ENCODE peak calls at places on chromosomes 11 and 22, in eight cellular contexts. A, T, I, D, C, B, X and P are unnamed samples.
A peak's percentile ranks its signal among the peaks of the same experiment; 100 is the strongest.

GRCh38 chr11:2122907-2123627 is 16.1 kb downstream of the IGF2 start:
- DNase-seq in D (no peak), B (no peak), T (no peak), X (no peak), I (no peak), C (no peak), A (no peak), P (peak; percentile 62)

GRCh38 chr11:3126207-3126865 is 38.8 kb downstream of the OSBPL5 start:
- DNase-seq in D (no peak), X (peak; percentile 27), B (peak; percentile 75), C (no peak), T (no peak), I (peak; percentile 41), A (peak; percentile 53), P (peak; percentile 46)

GRCh38 chr11:130217133-130217631 is 57.6 kb downstream of the ST14 start:
- DNase-seq in C (no peak), T (no peak), A (no peak), X (no peak), D (no peak), B (no peak), I (no peak), P (no peak)

GRCh38 chr11:129190087-129190486 is 2.0 kb downstream of the ARHGAP32 start:
- DNase-seq in C (no peak), A (no peak), X (no peak), D (peak; percentile 33), I (no peak), T (no peak), B (no peak), P (no peak)

GRCh38 chr22:35547993-35548761 is 7.5 kb downstream of the RASD2 start:
- DNase-seq in D (peak; percentile 88), B (no peak), X (no peak), I (no peak), A (no peak), T (no peak), C (no peak), P (no peak)

GRCh38 chr11:42482822-42483221 is 829.0 kb upstream of the API5 start:
- DNase-seq in X (no peak), A (no peak), C (no peak), I (no peak), T (no peak), B (no peak), D (no peak), P (no peak)

GRCh38 chr11:118068206-118068944 is 8.5 kb upstream of the TMPRSS4 start:
- DNase-seq in C (no peak), X (no peak), T (no peak), B (no peak), I (no peak), D (peak; percentile 67), A (no peak), P (peak; percentile 57)

GRCh38 chr11:69388210-69388609 is 93.3 kb upstream of the LINC01488 start:
- DNase-seq in D (no peak), X (no peak), C (no peak), B (no peak), I (no peak), T (no peak), A (no peak), P (no peak)

GRCh38 chr11:12724301-12725046 is 50.3 kb downstream of the TEAD1 start:
- DNase-seq in T (peak; percentile 95), A (peak; percentile 48), X (peak; percentile 80), I (peak; percentile 64), D (peak; percentile 91), B (peak; percentile 97), C (no peak), P (peak; percentile 82)

GRCh38 chr11:45025716-45026492 is 75.2 kb upstream of the TP53I11 start:
- DNase-seq in T (peak; percentile 22), X (peak; percentile 27), A (peak; percentile 55), B (peak; percentile 37), C (no peak), I (no peak), D (peak; percentile 71), P (peak; percentile 79)

GRCh38 chr22:29584975-29585374 is 4.1 kb upstream of the NIPSNAP1 start:
- DNase-seq in D (no peak), T (no peak), A (no peak), B (no peak), I (no peak), C (no peak), X (no peak), P (no peak)

GRCh38 chr22:29593923-29594322 is 9.5 kb upstream of the NF2 start:
- DNase-seq in D (no peak), T (no peak), X (peak; percentile 24), A (no peak), C (no peak), B (no peak), I (no peak), P (no peak)

DNA sequence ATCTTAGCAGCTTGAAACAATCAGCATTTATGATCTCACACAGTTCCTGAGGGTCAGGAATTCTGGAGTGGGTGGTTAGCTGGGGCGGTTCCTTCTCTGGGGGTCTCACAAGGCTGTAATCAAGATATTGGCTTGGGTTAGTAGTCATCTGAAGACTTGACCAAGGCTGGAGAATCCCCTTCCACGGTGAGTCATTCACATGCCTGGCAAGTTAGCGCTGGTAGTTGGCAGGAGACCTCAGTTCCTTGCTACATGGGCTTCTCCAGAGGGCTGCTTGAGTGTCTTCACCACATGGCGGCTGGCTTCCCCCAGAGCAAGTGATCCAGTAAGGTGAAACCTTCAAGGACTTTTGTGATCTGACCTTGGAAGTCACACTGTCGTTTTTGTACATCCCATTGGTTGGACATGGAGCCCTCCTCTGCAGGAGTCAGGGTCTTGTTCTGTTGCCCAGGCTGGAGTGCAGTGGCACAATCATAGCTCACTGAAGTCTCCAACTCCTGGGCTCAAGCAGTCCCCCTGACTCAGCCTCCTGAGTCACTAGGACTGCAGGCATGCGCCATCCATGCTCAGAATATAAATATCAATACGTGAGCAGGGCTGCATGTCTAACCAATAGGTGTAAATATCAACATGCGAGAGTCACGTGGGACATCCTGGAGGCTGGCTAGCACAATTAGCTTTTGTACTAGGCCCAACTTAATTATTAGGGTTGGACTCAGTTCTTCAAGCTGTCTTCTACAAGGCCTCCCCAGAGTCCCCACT is 7.2 kb upstream of the NIPSNAP1 start:
- DNase-seq in T (peak; percentile 92), I (no peak), X (no peak), D (no peak), C (no peak), B (no peak), A (no peak), P (no peak)
- H3K4me3 ChIP-seq in T (no peak overlapping the region), I (no peak overlapping the region), X (no peak overlapping the region), D (no peak overlapping the region), C (no peak overlapping the region), B (no peak overlapping the region), A (no peak overlapping the region), P (no peak overlapping the region)

GRCh38 chr22:38467438-38467903 is 425 bp upstream of the KDELR3 start:
- DNase-seq in C (no peak), B (peak; percentile 33), X (peak; percentile 34), I (no peak), T (no peak), A (no peak), D (no peak), P (no peak)
- H3K4me1 ChIP-seq in C (no peaks in the 10 kb centered on the region), B (no peaks in the 10 kb centered on the region), X (peaks cover 19% of the 10 kb centered on the region), I (peaks cover 7% of the 10 kb centered on the region), T (peaks cover 13% of the 10 kb centered on the region), A (peaks cover 4% of the 10 kb centered on the region), D (no peaks in the 10 kb centered on the region), P (no peaks in the 10 kb centered on the region)

DNA sequence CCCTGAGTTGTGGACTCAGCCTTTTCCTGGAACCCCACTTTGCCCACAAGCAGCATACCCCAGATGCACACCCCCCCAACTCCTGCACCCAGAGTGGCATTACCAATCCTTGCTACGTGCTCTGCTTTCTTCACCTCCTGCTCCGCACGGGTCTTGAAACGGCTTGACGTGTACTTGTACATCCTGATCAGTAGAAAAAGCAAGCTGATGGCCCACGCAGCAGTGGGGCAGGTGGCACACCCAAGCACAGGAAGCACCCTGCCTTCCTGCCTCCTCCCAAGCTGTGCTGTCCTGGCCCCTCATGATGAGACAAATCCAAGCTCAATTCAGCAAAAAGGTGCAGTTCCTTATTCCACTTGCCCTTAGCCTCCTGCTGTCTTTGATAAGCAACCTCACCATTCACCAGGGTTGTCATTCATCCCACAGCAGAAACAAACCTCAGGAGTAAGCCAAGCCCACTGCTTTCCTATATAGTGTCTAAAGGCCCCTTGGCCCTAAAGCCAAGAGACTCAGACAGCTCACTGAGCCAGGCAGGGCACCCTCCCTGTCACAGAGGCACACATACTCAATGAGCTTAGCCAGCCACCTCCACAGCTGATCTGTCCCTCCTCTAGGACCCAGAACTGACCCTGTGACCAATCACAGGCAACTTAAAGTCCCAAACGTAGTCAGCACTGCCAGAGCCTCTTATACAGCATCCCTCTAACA is 27.8 kb downstream of the MORC2 start:
- DNase-seq in D (no peak), C (peak; percentile 16), X (no peak), B (no peak), T (no peak), I (no peak), A (no peak), P (no peak)
- H3K4me3 ChIP-seq in D (no peak overlapping the region), C (peak overlapping the region; percentile 63), X (no peak overlapping the region), B (no peak overlapping the region), T (no peak overlapping the region), I (no peak overlapping the region), A (no peak overlapping the region), P (no peak overlapping the region)

GRCh38 chr22:37254867-37255233 is 10.8 kb upstream of the RAC2 start:
- DNase-seq in I (no peak), B (no peak), T (peak; percentile 54), D (no peak), X (no peak), C (no peak), A (no peak), P (no peak)
- H3K4me1 ChIP-seq in I (no peaks in the 10 kb centered on the region), B (no peaks in the 10 kb centered on the region), T (peaks cover 7% of the 10 kb centered on the region), D (no peaks in the 10 kb centered on the region), X (peaks cover 4% of the 10 kb centered on the region), C (peaks cover 8% of the 10 kb centered on the region), A (no peaks in the 10 kb centered on the region), P (no peaks in the 10 kb centered on the region)